ENCODE peak calls at places on chromosome 15, in five cellular contexts. D is A549, E is IMR-90, H is HepG2, K is H1. I is an unnamed sample.

GRCh38 chr15:101169457-101170071 is 82.3 kb downstream of the CHSY1 start:
- DNase-seq in D (no peak), E (peak; percentile 69), H (no peak), K (no peak), I (no peak)

GRCh38 chr15:51227967-51228783 is 110.2 kb downstream of the CYP19A1 start:
- DNase-seq in D (peak; percentile 72), E (peak; percentile 89), H (peak; percentile 24), K (no peak), I (peak; percentile 78)

GRCh38 chr15:96261575-96262034 is 68.9 kb upstream of the NR2F2 start:
- DNase-seq in D (no peak), E (no peak), H (peak; percentile 94), K (no peak), I (peak; percentile 16)

GRCh38 chr15:62186578-62186977 is 21.5 kb upstream of the C2CD4B start:
- DNase-seq in D (no peak), E (no peak), H (no peak), K (no peak), I (no peak)

GRCh38 chr15:66359740-66360139 is 3.3 kb upstream of the TIPIN start:
- DNase-seq in D (no peak), E (no peak), H (peak; percentile 70), K (no peak), I (no peak)

GRCh38 chr15:75840659-75841058 is 2.6 kb upstream of the UBE2Q2 start:
- DNase-seq in D (peak; percentile 63), E (peak; percentile 75), H (no peak), K (no peak), I (no peak)

GRCh38 chr15:37136666-37137065 is 36.3 kb upstream of the MEIS2 start:
- DNase-seq in D (no peak), E (peak; percentile 49), H (no peak), K (no peak), I (no peak)

GRCh38 chr15:80549191-80549590 is 145.0 kb downstream of the ARNT2 start:
- DNase-seq in D (no peak), E (peak; percentile 86), H (no peak), K (no peak), I (no peak)

GRCh38 chr15:77144492-77145070 is 73.7 kb upstream of the TSPAN3 start:
- DNase-seq in D (no peak), E (peak; percentile 97), H (no peak), K (no peak), I (no peak)

GRCh38 chr15:33125883-33126535 is 68.5 kb downstream of the FMN1 start:
- DNase-seq in D (no peak), E (no peak), H (no peak), K (no peak), I (no peak)

GRCh38 chr15:73632670-73633058 is 525 bp downstream of the NPTN start:
- DNase-seq in D (no peak), E (no peak), H (no peak), K (peak; percentile 52), I (no peak)

GRCh38 chr15:32873292-32874114 is 155.7 kb downstream of the GREM1 start:
- DNase-seq in D (no peak), E (peak; percentile 75), H (no peak), K (no peak), I (no peak)

GRCh38 chr15:29125382-29126207 is 144.0 kb downstream of the NSMCE3 start:
- DNase-seq in D (no peak), E (no peak), H (no peak), K (no peak), I (no peak)

GRCh38 chr15:63603516-63603915 is 6.3 kb downstream of the FBXL22 start:
- DNase-seq in D (no peak), E (no peak), H (no peak), K (no peak), I (no peak)

GRCh38 chr15:85618956-85619491 is 175.7 kb downstream of the KLHL25 start:
- DNase-seq in D (no peak), E (peak; percentile 98), H (no peak), K (no peak), I (no peak)

GRCh38 chr15:40238927-40239591 is at the start of gene PAK6:
- DNase-seq in D (peak; percentile 73), E (peak; percentile 53), H (no peak), K (peak; percentile 90), I (peak; percentile 59)

GRCh38 chr15:93044301-93045190 is 44.5 kb downstream of the RGMA start:
- DNase-seq in D (no peak), E (no peak), H (no peak), K (no peak), I (no peak)

GRCh38 chr15:64288577-64288976 is 67.4 kb downstream of the CSNK1G1 start:
- DNase-seq in D (no peak), E (peak; percentile 86), H (no peak), K (no peak), I (no peak)

GRCh38 chr15:25268166-25268565 is 170.7 kb downstream of the UBE3A start:
- DNase-seq in D (no peak), E (no peak), H (peak; percentile 5), K (no peak), I (no peak)

GRCh38 chr15:67641453-67641852 is 99.0 kb downstream of the MAP2K5 start:
- DNase-seq in D (no peak), E (no peak), H (no peak), K (no peak), I (no peak)

GRCh38 chr15:42681119-42681518 is 55.8 kb downstream of the CDAN1 start:
- DNase-seq in D (no peak), E (no peak), H (no peak), K (no peak), I (no peak)

GRCh38 chr15:67107014-67107812 is 41.8 kb downstream of the SMAD3 start:
- DNase-seq in D (peak; percentile 99), E (peak; percentile 100), H (peak; percentile 65), K (no peak), I (peak; percentile 58)

GRCh38 chr15:40440300-40441011 is at the start of gene BAHD1:
- DNase-seq in D (peak; percentile 96), E (peak; percentile 92), H (peak; percentile 85), K (peak; percentile 98), I (peak; percentile 100)

DNA sequence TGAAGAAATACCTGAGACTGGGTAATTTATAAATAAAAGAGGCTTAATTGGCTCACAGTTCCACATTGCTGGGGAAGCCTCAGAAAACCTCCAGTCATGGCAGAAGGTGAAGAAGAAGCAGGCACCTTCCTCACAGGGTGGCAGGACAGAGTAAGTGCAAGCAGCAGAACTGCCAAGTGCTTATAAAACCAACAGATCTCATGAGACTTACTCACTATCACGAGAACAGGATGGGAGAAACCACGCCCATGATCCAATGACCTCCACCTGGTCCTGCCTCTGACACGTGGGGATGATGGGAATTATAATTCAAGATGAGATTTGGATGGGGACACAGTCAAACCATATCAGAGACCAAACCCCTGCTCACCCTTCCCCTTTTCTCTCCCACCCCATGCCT is 75.0 kb downstream of the TRIM69 start:
- DNase-seq in D (no peak), E (no peak), H (peak; percentile 24), K (no peak), I (peak; percentile 44)
- TF ChIP-seq MAFK in D (no peak), E (no peak), H (no peak), K (no peak), I (no peak)

GRCh38 chr15:28014623-28015200 is 84.4 kb downstream of the OCA2 start:
- DNase-seq in D (no peak), E (no peak), H (no peak), K (no peak), I (no peak)

GRCh38 chr15:28018291-28019044 is 80.6 kb downstream of the OCA2 start:
- DNase-seq in D (no peak), E (no peak), H (no peak), K (no peak), I (no peak)

GRCh38 chr15:28019594-28020320 is 79.4 kb downstream of the OCA2 start:
- DNase-seq in D (no peak), E (no peak), H (no peak), K (no peak), I (peak; percentile 45)

GRCh38 chr15:28015855-28016254 is 83.3 kb downstream of the OCA2 start:
- DNase-seq in D (no peak), E (no peak), H (no peak), K (no peak), I (no peak)

DNA sequence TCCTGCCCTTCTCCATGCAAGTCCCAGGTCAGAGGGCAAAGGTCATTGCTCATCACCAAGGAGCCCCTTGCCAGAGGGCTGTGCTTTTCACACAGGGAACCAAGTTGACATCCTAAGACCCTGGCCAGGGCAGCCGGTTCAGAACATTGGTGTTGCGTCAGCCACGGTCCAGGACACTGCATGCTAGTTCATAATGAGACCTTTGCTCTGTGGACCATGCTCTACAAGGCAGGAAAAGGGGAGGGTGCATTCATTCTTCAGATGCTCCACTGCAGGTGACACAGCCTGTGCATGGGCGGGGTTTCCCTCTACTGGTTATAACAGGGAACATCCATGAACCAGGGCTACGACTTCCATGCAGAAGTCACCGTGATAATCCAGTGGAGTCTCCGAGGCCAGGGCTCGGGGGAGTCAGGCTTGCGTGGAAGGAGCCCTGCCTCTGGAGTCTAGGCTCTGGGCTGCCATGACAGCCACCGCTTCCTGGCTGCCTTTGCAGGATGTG is 81.6 kb downstream of the OCA2 start:
- DNase-seq in D (no peak), E (no peak), H (peak; percentile 73), K (no peak), I (peak; percentile 14)
- TF ChIP-seq MAFK in D (no peak), E (no peak), H (no peak), K (no peak), I (no peak)

GRCh38 chr15:58980351-58980939 is 7.0 kb upstream of the RNF111 start:
- DNase-seq in D (peak; percentile 43), E (peak; percentile 56), H (peak; percentile 23), K (no peak), I (peak; percentile 20)
- TF ChIP-seq MAFK in D (no peak), E (no peak), H (no peak), K (no peak), I (no peak)

DNA sequence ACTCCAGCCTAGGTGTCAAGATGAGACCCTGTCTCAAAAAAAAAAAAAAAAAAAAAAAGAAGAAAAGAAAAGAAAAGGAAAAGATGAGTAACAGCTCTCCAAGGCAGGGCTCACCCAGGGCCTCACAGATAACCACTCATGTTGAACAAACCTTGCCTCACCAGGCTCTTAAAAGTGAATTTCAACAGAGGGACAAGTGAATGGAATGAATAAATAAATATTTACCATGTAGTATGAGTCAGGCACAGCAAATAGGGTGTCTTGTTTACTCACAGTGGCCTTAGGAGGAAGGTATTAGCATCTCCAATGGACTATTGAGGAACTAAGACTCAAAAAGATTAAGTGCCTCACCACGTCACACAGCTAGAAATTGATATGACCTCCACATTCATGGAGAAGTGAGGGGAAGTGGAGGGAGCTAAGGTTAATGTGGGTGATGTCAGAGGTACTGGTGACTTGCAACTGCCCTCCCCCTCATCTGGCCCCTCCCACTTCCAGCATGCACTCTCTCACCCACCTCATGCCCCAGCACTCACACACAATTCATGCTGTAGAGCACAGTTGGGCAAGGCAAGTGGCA is 255.5 kb downstream of the UACA start:
- DNase-seq in D (peak; percentile 99), E (peak; percentile 38), H (peak; percentile 70), K (no peak), I (no peak)
- TF ChIP-seq MAFK in D (no peak), E (no peak), H (no peak), K (no peak), I (no peak)

GRCh38 chr15:31396881-31397560 is 70.4 kb downstream of the KLF13 start:
- DNase-seq in D (peak; percentile 76), E (peak; percentile 26), H (peak; percentile 40), K (peak; percentile 93), I (peak; percentile 81)
- TF ChIP-seq MAFK in D (no peak), E (no peak), H (no peak), K (no peak), I (no peak)

I was measured in K562.